ENCODE peak calls at places on chromosomes 12 and 14, in eight cellular contexts. R is tibial nerve, D is ovary, B is stomach, C is SK-N-SH, I is GM12878, X is H1, Y is K562. F is an unnamed sample. For H3K36me3, the result is how much of the 10 kb centered on the place peaks cover.

GRCh38 chr12:57191410-57191809 is 25.2 kb upstream of the NXPH4 start:
- DNase-seq in R (no peak), Y (no peak), D (no peak), I (no peak), B (no peak), X (no peak), C (no peak), F (peak)

GRCh38 chr12:127619869-127620769 is 646.9 kb upstream of the TMEM132C start:
- DNase-seq in R (no peak), D (no peak), I (no peak), X (no peak), Y (no peak), C (no peak), B (no peak), F (no peak)

GRCh38 chr14:82239205-82239604 is 705.6 kb upstream of the SEL1L start:
- DNase-seq in D (no peak), B (no peak), Y (no peak), C (no peak), R (no peak), X (no peak), I (no peak), F (no peak)

GRCh38 chr12:119176267-119177055 is 2.3 kb upstream of the HSPB8 start:
- DNase-seq in R (peak), D (peak), B (peak), I (no peak), C (no peak), X (no peak), Y (no peak), F (peak)

GRCh38 chr12:31440586-31440985 is 114.6 kb upstream of the SINHCAF start:
- DNase-seq in I (no peak), X (no peak), Y (no peak), B (no peak), R (no peak), C (no peak), D (no peak), F (no peak)

GRCh38 chr12:46359667-46360280 is 12.8 kb downstream of the SLC38A2 start:
- DNase-seq in Y (no peak), D (no peak), R (no peak), I (no peak), B (no peak), X (no peak), C (no peak), F (no peak)

GRCh38 chr14:50770586-50770985 is 60.4 kb downstream of the NIN start:
- DNase-seq in R (no peak), D (no peak), B (no peak), Y (no peak), X (no peak), C (no peak), I (no peak), F (no peak)

GRCh38 chr14:104373055-104373854 is 206.3 kb upstream of the C14orf180 start:
- DNase-seq in B (no peak), I (no peak), R (no peak), Y (no peak), X (no peak), D (no peak), C (no peak), F (no peak)

GRCh38 chr14:56498112-56498511 is 81.5 kb upstream of the TMEM260 start:
- DNase-seq in X (no peak), C (no peak), I (no peak), Y (no peak), R (no peak), B (no peak), D (no peak), F (no peak)

GRCh38 chr14:22388669-22389625 is 200.1 kb downstream of the DAD1 start:
- DNase-seq in X (no peak), C (no peak), Y (no peak), B (no peak), D (no peak), R (no peak), I (no peak), F (no peak)

GRCh38 chr12:9649532-9649940 is 20.0 kb upstream of the CLEC2D start:
- DNase-seq in C (no peak), X (no peak), Y (no peak), D (no peak), I (peak), B (no peak), R (no peak), F (no peak)

GRCh38 chr14:54890794-54891193 is 11.8 kb downstream of the GCH1 start:
- DNase-seq in Y (no peak), C (no peak), D (no peak), I (peak), R (no peak), B (no peak), X (no peak), F (no peak)

DNA sequence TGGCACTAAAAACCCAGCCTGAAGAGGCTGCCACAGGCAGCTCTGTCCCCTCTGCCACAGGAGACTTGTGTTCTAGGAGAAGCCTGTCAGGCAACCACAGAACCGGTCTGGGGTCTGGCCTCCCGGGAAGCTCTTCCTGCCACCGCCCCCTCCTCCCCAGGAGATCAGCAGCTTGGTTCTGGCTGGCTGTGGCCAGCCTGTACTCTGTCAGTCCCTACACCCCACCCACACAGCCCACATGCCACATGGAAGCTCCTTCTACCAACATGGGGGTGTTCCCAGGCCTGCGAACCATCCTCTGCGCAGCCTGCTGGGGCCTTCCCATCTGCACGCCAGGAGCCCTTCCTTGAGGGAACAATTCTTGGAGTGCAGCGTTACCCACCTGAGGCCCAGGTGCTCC is 16.8 kb downstream of the TMEM106C start:
- DNase-seq in X (no peak), Y (no peak), D (no peak), B (no peak), I (no peak), C (no peak), R (no peak), F (no peak)
- H3K36me3 ChIP-seq in X (under half), Y (under half), D (under half), B (under half), I (under half), C (under half), R (under half), F (under half)

DNA sequence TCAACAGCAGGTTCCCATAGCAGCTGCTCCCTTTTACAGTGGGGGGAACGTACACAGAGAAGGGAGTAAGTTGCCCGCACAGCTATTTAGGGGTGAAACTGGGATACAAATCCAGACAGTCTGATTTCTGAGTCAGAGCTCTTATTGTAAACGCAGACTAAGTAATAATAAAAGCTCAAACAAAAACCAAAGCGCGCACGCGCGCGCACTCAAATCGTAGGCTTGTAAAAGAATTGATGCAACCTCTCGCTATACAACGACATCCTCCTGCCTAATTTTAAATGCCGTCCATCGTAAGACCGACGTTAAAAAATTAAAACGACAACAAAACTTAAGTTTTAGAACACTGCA is 747 bp upstream of the DACT1 start:
- DNase-seq in I (no peak), X (no peak), B (peak), Y (no peak), C (no peak), D (peak), R (peak), F (peak)
- TF ChIP-seq EP300 in I (no peak), X (no peak), B (no peak), Y (no peak), C (no peak), D (no peak), R (no peak), F (no peak)

GRCh38 chr12:115712676-115713075 is 564.8 kb downstream of the MED13L start:
- DNase-seq in I (no peak), C (no peak), D (no peak), X (no peak), Y (no peak), R (no peak), B (no peak), F (no peak)
- H3K36me3 ChIP-seq in I (under half), C (under half), D (under half), X (under half), Y (under half), R (under half), B (under half), F (under half)

GRCh38 chr14:73771848-73772705 is 57.9 kb upstream of the PNMA1 start:
- DNase-seq in I (peak), B (peak), D (peak), C (peak), X (peak), R (no peak), Y (peak), F (no peak)
- TF ChIP-seq EP300 in I (peak), B (no peak), D (no peak), C (no peak), X (no peak), R (no peak), Y (peak), F (no peak)

DNA sequence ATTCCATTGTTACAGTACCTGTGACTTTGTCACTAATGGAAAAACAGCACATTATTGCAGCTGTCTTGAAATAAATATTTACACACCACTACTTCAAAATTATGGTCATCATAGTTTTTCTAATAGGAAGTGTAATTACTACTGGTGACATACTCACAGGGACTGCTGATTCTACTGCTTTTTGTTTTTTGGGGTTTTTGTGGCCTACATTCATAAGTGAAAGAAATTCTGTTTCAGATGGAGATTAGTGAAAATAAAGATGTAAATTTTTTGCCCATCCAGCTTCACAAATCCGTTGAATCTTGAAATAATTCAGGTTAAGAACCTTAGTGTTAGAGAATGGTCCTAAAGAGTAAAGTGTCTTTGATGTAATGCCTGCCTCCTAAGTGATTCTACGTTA is 17.5 kb downstream of the KNTC1 start:
- DNase-seq in D (no peak), Y (no peak), B (no peak), C (no peak), I (no peak), X (no peak), R (no peak), F (no peak)
- H3K36me3 ChIP-seq in D (under half), Y (half or more), B (under half), C (under half), I (under half), X (half or more), R (under half), F (under half)

GRCh38 chr12:93762059-93762719 is 85.0 kb downstream of the CRADD start:
- DNase-seq in B (no peak), D (no peak), C (no peak), Y (no peak), I (no peak), R (no peak), X (no peak), F (no peak)

GRCh38 chr12:93759512-93760081 is 82.4 kb downstream of the CRADD start:
- DNase-seq in D (no peak), B (no peak), C (no peak), X (no peak), I (no peak), Y (no peak), R (no peak), F (no peak)

GRCh38 chr12:93757792-93758694 is 80.9 kb downstream of the CRADD start:
- DNase-seq in X (no peak), D (no peak), I (no peak), B (no peak), Y (peak), C (no peak), R (no peak), F (no peak)

GRCh38 chr12:93758974-93759373 is 81.8 kb downstream of the CRADD start:
- DNase-seq in C (no peak), X (no peak), Y (no peak), D (no peak), I (no peak), R (no peak), B (no peak), F (no peak)

DNA sequence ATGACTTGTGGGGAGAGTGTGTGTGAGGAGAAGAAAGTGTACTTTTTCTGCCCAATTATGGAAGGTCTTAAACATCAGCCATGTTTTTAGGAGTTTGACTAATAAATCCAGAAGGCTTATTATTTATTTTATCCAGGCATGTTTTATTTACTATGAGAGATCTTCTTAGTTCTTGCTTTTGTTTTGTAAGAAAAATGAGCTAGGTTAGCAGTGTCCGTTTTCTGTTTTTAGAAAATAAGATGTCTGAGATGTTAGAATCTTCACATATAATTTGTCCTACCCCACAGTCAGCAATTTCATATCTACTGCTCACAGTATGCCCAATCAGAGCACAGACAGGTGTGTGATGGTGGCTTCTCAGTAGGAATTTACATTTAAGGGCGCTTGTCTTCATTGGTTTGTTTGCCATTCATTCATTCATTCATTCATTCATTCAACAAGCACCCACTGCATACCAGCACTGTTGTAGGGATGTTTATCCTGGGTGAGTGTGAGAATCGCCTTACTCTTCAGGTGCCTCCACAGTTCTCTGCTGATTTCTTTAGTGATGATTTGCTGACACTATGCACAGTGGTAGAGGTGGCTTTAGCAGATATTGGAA is 83.2 kb downstream of the CRADD start:
- DNase-seq in B (no peak), R (no peak), Y (no peak), C (no peak), I (no peak), X (no peak), D (no peak), F (no peak)
- TF ChIP-seq EP300 in B (no peak), R (no peak), Y (no peak), C (no peak), I (no peak), X (no peak), D (no peak), F (no peak)